ENCODE peak calls at places on chromosomes 3 and 15, in seven cellular contexts. Z is Right ventricle myocardium superior, C is T-helper 2 cell, S is NCI-H2081 treated with DMSO at 0.1 percent for 48 hours, B is posterior cingulate gyrus, M is MCF 10A, W is A549. H is an unnamed sample.

GRCh38 chr3:159637895-159638542 is 350.6 kb upstream of the IL12A start:
- DNase-seq in Z (no peak), C (no peak), S (no peak), B (no peak), M (peak), W (no peak), H (no peak)

GRCh38 chr3:48560648-48561018 is 2.9 kb downstream of the UCN2 start:
- DNase-seq in Z (peak), C (no peak), S (no peak), B (no peak), M (no peak), W (no peak), H (no peak)

GRCh38 chr3:190008432-190008831 is 112.3 kb downstream of the P3H2 start:
- DNase-seq in Z (no peak), C (no peak), S (no peak), B (no peak), M (no peak), W (no peak), H (no peak)

GRCh38 chr15:77578641-77579372 is 53.9 kb downstream of the LINGO1 start:
- DNase-seq in Z (no peak), C (no peak), S (no peak), B (peak), M (no peak), W (no peak), H (peak)

GRCh38 chr3:170815340-170815739 is 54.7 kb downstream of the RPL22L1 start:
- DNase-seq in Z (no peak), C (no peak), S (peak), B (no peak), M (peak), W (no peak), H (peak)

GRCh38 chr3:123559040-123559861 is 25.6 kb downstream of the HACD2 start:
- DNase-seq in Z (no peak), C (no peak), S (peak), B (no peak), M (peak), W (peak), H (peak)

GRCh38 chr15:66293419-66294156 is at the start of gene DIS3L:
- DNase-seq in Z (peak), C (peak), S (no peak), B (peak), M (peak), W (peak), H (no peak)

GRCh38 chr3:126926684-126927404 is 56.1 kb upstream of the PLXNA1 start:
- DNase-seq in Z (peak), C (no peak), S (no peak), B (peak), M (peak), W (peak), H (no peak)

GRCh38 chr3:46901061-46901460 is 23.5 kb downstream of the PTH1R start:
- DNase-seq in Z (no peak), C (no peak), S (no peak), B (no peak), M (no peak), W (no peak), H (no peak)

GRCh38 chr3:168065569-168065968 is 30.2 kb downstream of the GOLIM4 start:
- DNase-seq in Z (no peak), C (no peak), S (no peak), B (no peak), M (no peak), W (no peak), H (no peak)

GRCh38 chr3:195895078-195895899 is 13.1 kb downstream of the TNK2 start:
- DNase-seq in Z (peak), C (peak), S (no peak), B (peak), M (peak), W (peak), H (no peak)

GRCh38 chr3:115072265-115073008 is 74.7 kb downstream of the ZBTB20 start:
- DNase-seq in Z (no peak), C (no peak), S (no peak), B (no peak), M (peak), W (no peak), H (peak)

GRCh38 chr3:151169262-151169661 is 33.8 kb downstream of the GPR171 start:
- DNase-seq in Z (no peak), C (no peak), S (no peak), B (no peak), M (no peak), W (no peak), H (no peak)

GRCh38 chr3:10017636-10018292 is 8.5 kb upstream of the FANCD2 start:
- DNase-seq in Z (no peak), C (no peak), S (no peak), B (no peak), M (peak), W (no peak), H (no peak)

GRCh38 chr3:87410110-87410509 is 133.7 kb upstream of the POU1F1 start:
- DNase-seq in Z (no peak), C (no peak), S (no peak), B (no peak), M (no peak), W (no peak), H (no peak)

GRCh38 chr3:72274511-72275295 is 489.8 kb upstream of the PROK2 start:
- DNase-seq in Z (peak), C (no peak), S (no peak), B (no peak), M (peak), W (no peak), H (no peak)

GRCh38 chr3:187321766-187322165 is 30.2 kb upstream of the MASP1 start:
- DNase-seq in Z (no peak), C (no peak), S (no peak), B (no peak), M (no peak), W (no peak), H (no peak)

GRCh38 chr15:80779658-80780415 is 667 bp downstream of the CEMIP start:
- DNase-seq in Z (no peak), C (no peak), S (no peak), B (peak), M (peak), W (peak), H (no peak)

GRCh38 chr3:85007195-85008094 is 48.7 kb downstream of the CADM2 start:
- DNase-seq in Z (no peak), C (no peak), S (no peak), B (no peak), M (peak), W (no peak), H (no peak)

GRCh38 chr3:154181127-154181691 is 60.0 kb downstream of the ARHGEF26 start:
- DNase-seq in Z (no peak), C (no peak), S (no peak), B (no peak), M (no peak), W (no peak), H (no peak)

GRCh38 chr3:159238646-159239045 is 436.8 kb downstream of the MFSD1 start:
- DNase-seq in Z (no peak), C (no peak), S (no peak), B (no peak), M (no peak), W (no peak), H (no peak)

GRCh38 chr3:13613343-13614190 is 64.6 kb downstream of the FBLN2 start:
- DNase-seq in Z (no peak), C (no peak), S (no peak), B (peak), M (no peak), W (no peak), H (no peak)

GRCh38 chr15:33278816-33279612 is 31.8 kb upstream of the RYR3 start:
- DNase-seq in Z (no peak), C (no peak), S (no peak), B (no peak), M (peak), W (peak), H (no peak)

GRCh38 chr3:169215953-169216352 is 447.6 kb downstream of the MECOM start:
- DNase-seq in Z (no peak), C (no peak), S (no peak), B (no peak), M (no peak), W (no peak), H (no peak)

GRCh38 chr3:100169186-100169585 is 54.9 kb upstream of the FILIP1L start:
- DNase-seq in Z (peak), C (no peak), S (no peak), B (no peak), M (no peak), W (no peak), H (peak)

GRCh38 chr3:58052373-58053273 is 44.4 kb downstream of the FLNB start:
- DNase-seq in Z (peak), C (no peak), S (no peak), B (peak), M (peak), W (peak), H (no peak)